ENCODE peak calls at places on chromosomes 12 and 14, in seven cellular contexts. K is germinal center; T is NCI-H2171 treated with DMSO at 0.1 percent for 48 hours; G is DMS153; Y is cerebellar nuclear complex; X is NCI-H1105 treated with DMSO at 0.1 percent for 48 hours; E is naive thymus-derived CD8-positive, alpha-beta T cell. R is an unnamed sample.
A peak's percentile ranks its signal among the peaks of the same experiment; 100 is the strongest.

GRCh38 chr14:24332094-24332983 is 2.5 kb downstream of the ADCY4 start:
- DNase-seq in Y (no peak), K (peak; percentile 94), G (peak; percentile 79), E (peak; percentile 87), T (peak; percentile 89), X (peak; percentile 68), R (peak; percentile 93)

GRCh38 chr14:52067873-52068740 is 752 bp downstream of the NID2 start:
- DNase-seq in G (no peak), X (peak; percentile 22), Y (no peak), K (no peak), T (no peak), E (peak; percentile 6), R (peak; percentile 41)

GRCh38 chr12:119180380-119181040 is 1.8 kb downstream of the HSPB8 start:
- DNase-seq in Y (no peak), K (no peak), G (no peak), T (no peak), X (no peak), E (no peak), R (no peak)

GRCh38 chr14:71597955-71598659 is 334.1 kb upstream of the RGS6 start:
- DNase-seq in T (no peak), Y (no peak), X (no peak), E (no peak), G (no peak), K (peak; percentile 33), R (peak; percentile 39)

GRCh38 chr12:94190623-94191022 is 42.2 kb downstream of the PLXNC1 start:
- DNase-seq in T (no peak), K (no peak), G (no peak), E (no peak), Y (no peak), X (no peak), R (no peak)

GRCh38 chr12:131826064-131826928 is 1.9 kb upstream of the MMP17 start:
- DNase-seq in Y (no peak), K (no peak), E (no peak), G (no peak), X (no peak), T (no peak), R (no peak)

GRCh38 chr12:5716991-5717390 is 228.1 kb downstream of the ANO2 start:
- DNase-seq in G (no peak), Y (no peak), K (no peak), T (no peak), X (no peak), E (no peak), R (no peak)

GRCh38 chr14:59046746-59047145 is 141.7 kb upstream of the DAAM1 start:
- DNase-seq in T (no peak), E (no peak), X (no peak), K (no peak), G (no peak), Y (no peak), R (no peak)

GRCh38 chr12:12660201-12660600 is 35.8 kb downstream of the GPR19 start:
- DNase-seq in X (no peak), Y (no peak), T (no peak), K (no peak), E (no peak), G (no peak), R (no peak)

GRCh38 chr14:84493779-84494178 is 1036.2 kb upstream of the FLRT2 start:
- DNase-seq in T (no peak), Y (no peak), G (no peak), K (no peak), X (no peak), E (no peak), R (no peak)

GRCh38 chr12:3326850-3327780 is 163.9 kb upstream of the PRMT8 start:
- DNase-seq in K (no peak), E (no peak), Y (no peak), X (no peak), T (no peak), G (no peak), R (no peak)

GRCh38 chr12:4956968-4957367 is 47.3 kb downstream of the KCNA1 start:
- DNase-seq in K (no peak), T (no peak), G (no peak), X (no peak), E (no peak), Y (peak; percentile 56), R (no peak)

GRCh38 chr12:50390284-50390683 is 6.1 kb downstream of the FAM186A start:
- DNase-seq in Y (no peak), T (no peak), X (no peak), G (no peak), E (no peak), K (no peak), R (no peak)